ENCODE peak calls at places on chromosome 15, in ten cellular contexts. N is heart right ventricle; T is pancreas; E is CD4-positive, alpha-beta T cell; A is CD8-positive, alpha-beta T cell; D is HepG2; H is ovary; M is body of pancreas; G is breast epithelium; L is cardiac muscle cell. O is an unnamed sample.

GRCh38 chr15:89802986-89803820 is 11.4 kb downstream of the ANPEP start:
- DNase-seq in N (no peak), T (peak; percentile 34), E (no peak), A (no peak), D (no peak), H (no peak), M (no peak), G (no peak), L (no peak), O (no peak)

GRCh38 chr15:98778263-98778959 is 130.1 kb downstream of the IGF1R start:
- DNase-seq in N (no peak), T (no peak), E (no peak), A (no peak), D (no peak), H (no peak), M (no peak), G (no peak), L (no peak), O (no peak)

GRCh38 chr15:90893175-90894090 is 9.1 kb downstream of the FES start:
- DNase-seq in N (no peak), T (no peak), E (no peak), A (no peak), D (peak; percentile 53), H (no peak), M (no peak), G (no peak), L (no peak), O (no peak)

GRCh38 chr15:25762015-25762662 is 101.0 kb downstream of the ATP10A start:
- DNase-seq in N (no peak), T (no peak), E (no peak), A (no peak), D (no peak), H (no peak), M (no peak), G (no peak), L (no peak), O (no peak)

GRCh38 chr15:49040151-49040550 is 6.1 kb downstream of the SECISBP2L start:
- DNase-seq in N (no peak), T (no peak), E (no peak), A (no peak), D (no peak), H (no peak), M (no peak), G (no peak), L (no peak), O (no peak)

GRCh38 chr15:40103124-40103858 is 5.4 kb downstream of the BMF start:
- DNase-seq in N (peak; percentile 80), T (peak; percentile 94), E (no peak), A (no peak), D (no peak), H (peak; percentile 86), M (peak; percentile 91), G (peak; percentile 96), L (peak; percentile 64), O (no peak)

GRCh38 chr15:91348812-91349500 is 248.9 kb downstream of the SV2B start:
- DNase-seq in N (no peak), T (no peak), E (no peak), A (no peak), D (no peak), H (no peak), M (no peak), G (no peak), L (no peak), O (no peak)

GRCh38 chr15:94196536-94196935 is 34.8 kb upstream of the MCTP2 start:
- DNase-seq in N (no peak), T (no peak), E (no peak), A (no peak), D (no peak), H (no peak), M (no peak), G (no peak), L (no peak), O (no peak)

GRCh38 chr15:67154249-67154648 is 88.8 kb downstream of the SMAD3 start:
- DNase-seq in N (no peak), T (no peak), E (no peak), A (no peak), D (no peak), H (no peak), M (no peak), G (no peak), L (no peak), O (no peak)

GRCh38 chr15:68230157-68231100 is 901 bp upstream of the CLN6 start:
- DNase-seq in N (no peak), T (no peak), E (no peak), A (no peak), D (no peak), H (no peak), M (peak; percentile 28), G (no peak), L (no peak), O (no peak)

GRCh38 chr15:36605626-36606263 is 26.3 kb downstream of the CDIN1 start:
- DNase-seq in N (no peak), T (no peak), E (no peak), A (no peak), D (no peak), H (no peak), M (no peak), G (no peak), L (no peak), O (no peak)

GRCh38 chr15:51803961-51804360 is 25.5 kb upstream of the TMOD3 start:
- DNase-seq in N (no peak), T (no peak), E (no peak), A (no peak), D (no peak), H (no peak), M (no peak), G (no peak), L (no peak), O (no peak)

GRCh38 chr15:75655911-75656310 is 8.2 kb downstream of the SNX33 start:
- DNase-seq in N (no peak), T (no peak), E (no peak), A (no peak), D (no peak), H (no peak), M (no peak), G (no peak), L (no peak), O (no peak)

GRCh38 chr15:40878785-40879184 is 4.8 kb upstream of the RHOV start:
- DNase-seq in N (no peak), T (no peak), E (no peak), A (no peak), D (no peak), H (no peak), M (no peak), G (no peak), L (no peak), O (no peak)

GRCh38 chr15:98887976-98888375 is 119.6 kb downstream of the PGPEP1L start:
- DNase-seq in N (no peak), T (no peak), E (no peak), A (no peak), D (no peak), H (no peak), M (no peak), G (no peak), L (no peak), O (no peak)

GRCh38 chr15:72521682-72522081 is 47.6 kb downstream of the ARIH1 start:
- DNase-seq in N (no peak), T (no peak), E (no peak), A (no peak), D (no peak), H (peak; percentile 56), M (no peak), G (no peak), L (peak; percentile 77), O (no peak)

GRCh38 chr15:39273805-39274411 is 307.0 kb upstream of the THBS1 start:
- DNase-seq in N (peak; percentile 19), T (peak; percentile 93), E (no peak), A (no peak), D (peak; percentile 100), H (no peak), M (peak; percentile 88), G (peak; percentile 46), L (peak; percentile 46), O (no peak)

GRCh38 chr15:85597155-85597815 is 197.4 kb downstream of the KLHL25 start:
- DNase-seq in N (no peak), T (no peak), E (no peak), A (no peak), D (no peak), H (no peak), M (no peak), G (no peak), L (no peak), O (no peak)
- H3K27ac ChIP-seq in N (no peak overlapping the region), T (no peak overlapping the region), E (no peak overlapping the region), A (no peak overlapping the region), D (no peak overlapping the region), H (no peak overlapping the region), M (no peak overlapping the region), G (peak overlapping the region; percentile 35), L (peak overlapping the region; percentile 81), O (no peak overlapping the region)

DNA sequence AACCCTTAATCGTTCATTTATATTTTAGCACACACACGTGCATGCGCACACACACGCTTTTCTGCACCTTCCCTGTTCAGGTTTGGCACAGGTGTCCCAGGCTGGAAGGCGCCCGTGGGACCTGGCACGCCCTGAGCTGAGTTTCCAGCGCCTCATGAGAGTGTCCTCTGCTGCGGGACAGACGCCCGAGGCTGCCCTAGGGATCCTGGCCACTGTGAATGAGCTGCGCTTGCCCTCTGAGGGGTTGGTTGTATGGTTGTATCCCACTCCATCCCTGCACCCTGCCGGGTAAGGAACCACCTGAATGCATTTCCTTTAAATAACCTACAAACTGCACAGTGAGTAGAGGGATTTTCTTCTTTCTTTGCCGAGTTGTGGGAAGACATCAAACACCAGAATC is 12.2 kb upstream of the MEX3B start:
- DNase-seq in N (no peak), T (no peak), E (no peak), A (no peak), D (no peak), H (no peak), M (no peak), G (no peak), L (no peak), O (no peak)
- H3K27me3 ChIP-seq in N (peaks cover 80% of the 10 kb centered on the region), T (peaks cover 19% of the 10 kb centered on the region), E (peaks cover 44% of the 10 kb centered on the region), A (peaks cover 3% of the 10 kb centered on the region), D (peaks cover 44% of the 10 kb centered on the region), H (no peaks in the 10 kb centered on the region), M (peaks cover 7% of the 10 kb centered on the region), G (no peaks in the 10 kb centered on the region), L (peaks cover 77% of the 10 kb centered on the region), O (peaks cover 17% of the 10 kb centered on the region)

GRCh38 chr15:71195242-71195641 is 80.0 kb downstream of the THSD4 start:
- DNase-seq in N (no peak), T (no peak), E (no peak), A (no peak), D (no peak), H (no peak), M (no peak), G (no peak), L (peak; percentile 16), O (no peak)
- TF ChIP-seq CTCF in N (no peak), T (no peak), E (no peak), A (no peak), D (peak; percentile 12), H (no peak), M (no peak), G (no peak), L (peak; percentile 26), O (no peak)

DNA sequence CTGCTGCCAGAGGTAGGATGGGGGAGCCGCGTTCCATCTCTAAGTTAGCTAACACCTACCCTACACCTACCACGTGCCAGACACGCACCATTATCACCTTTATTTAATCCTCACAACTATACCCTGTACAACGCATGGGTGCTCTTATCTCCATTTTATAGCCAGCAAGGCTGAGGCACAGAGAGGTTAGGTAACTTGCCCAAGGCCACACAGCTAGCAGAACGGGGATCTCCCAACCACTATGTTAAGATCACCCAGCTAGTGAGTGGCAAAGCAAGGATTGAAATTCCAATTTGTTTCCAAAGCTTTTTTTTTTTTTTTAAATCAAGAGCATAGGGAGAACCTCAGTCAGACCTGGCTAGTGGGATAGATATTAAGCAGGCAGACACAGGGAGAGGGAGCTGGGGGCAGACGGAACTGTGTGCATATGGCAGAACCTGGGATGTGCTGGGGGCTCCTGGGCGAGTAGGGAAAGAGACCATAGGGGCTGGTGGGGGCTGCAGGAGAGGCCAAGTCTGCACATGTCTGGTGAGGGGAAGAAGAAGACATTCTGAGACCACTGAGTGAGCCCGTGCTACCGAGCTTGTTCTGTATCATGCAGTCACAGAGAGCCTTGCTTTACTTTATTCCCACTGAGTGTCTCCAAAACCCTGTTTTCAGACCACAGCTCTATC is 196.3 kb upstream of the TPM1 start:
- DNase-seq in N (no peak), T (no peak), E (no peak), A (no peak), D (no peak), H (no peak), M (no peak), G (no peak), L (no peak), O (no peak)
- H3K27ac ChIP-seq in N (no peak overlapping the region), T (no peak overlapping the region), E (no peak overlapping the region), A (no peak overlapping the region), D (no peak overlapping the region), H (no peak overlapping the region), M (no peak overlapping the region), G (no peak overlapping the region), L (no peak overlapping the region), O (no peak overlapping the region)

O was measured in AG04450.